ENCODE peak calls at places on chromosomes 4 and X, in nine cellular contexts. G is activated T-cell treated with anti-CD3 and anti-CD28 coated beads, Interleukin-2, amount 50 U/mL, for 24 hours; H is foreskin melanocyte; C is activated CD8-positive, alpha-beta memory T cell treated with anti-CD3 and anti-CD28 coated beads, Interleukin-2, amount 50 U/mL, for 48 hours; U is thyroid gland; N is AG20443; X is activated gamma-delta T cell; J is neural progenitor cell; T is iPS-NIHi11. W is an unnamed sample.

GRCh38 chr4:152485726-152486276 is 50.1 kb downstream of the FBXW7 start:
- DNase-seq in X (no peak), J (no peak), G (no peak), U (no peak), T (no peak), N (peak), H (peak), C (no peak), W (peak)

GRCh38 chrX:25028726-25029125 is 13.0 kb upstream of the ARX start:
- DNase-seq in X (no peak), U (no peak), J (no peak), C (no peak), T (no peak), N (no peak), H (peak), G (no peak), W (peak)

GRCh38 chrX:12999422-12999821 is 24.5 kb downstream of the TMSB4X start:
- DNase-seq in C (no peak), G (no peak), H (no peak), X (no peak), J (no peak), U (no peak), T (no peak), N (no peak), W (no peak)

GRCh38 chr4:37742149-37742548 is 56.0 kb upstream of the RELL1 start:
- DNase-seq in T (no peak), C (no peak), J (no peak), N (no peak), U (no peak), G (no peak), H (no peak), X (no peak), W (peak)

GRCh38 chrX:133402042-133402453 is 13.2 kb downstream of the GPC4 start:
- DNase-seq in H (no peak), J (no peak), T (no peak), U (no peak), N (peak), C (no peak), G (no peak), X (no peak), W (peak)

GRCh38 chr4:26854701-26855100 is 5.9 kb upstream of the STIM2 start:
- DNase-seq in N (no peak), C (no peak), T (no peak), G (no peak), U (no peak), J (peak), H (no peak), X (no peak), W (no peak)

GRCh38 chr4:184534511-184535391 is 60.4 kb upstream of the IRF2 start:
- DNase-seq in U (no peak), H (peak), G (no peak), X (no peak), N (peak), J (no peak), C (no peak), T (no peak), W (peak)

GRCh38 chr4:41880022-41880837 is 55.0 kb upstream of the TMEM33 start:
- DNase-seq in U (no peak), T (peak), C (no peak), N (no peak), X (no peak), J (peak), H (no peak), G (no peak), W (no peak)

GRCh38 chr4:94595880-94596483 is 144.2 kb downstream of the PDLIM5 start:
- DNase-seq in C (no peak), T (peak), J (peak), H (peak), G (no peak), U (no peak), X (no peak), N (peak), W (peak)

GRCh38 chr4:183257808-183258207 is 62.3 kb downstream of the CLDN22 start:
- DNase-seq in N (no peak), H (no peak), U (no peak), J (peak), X (no peak), C (no peak), T (no peak), G (no peak), W (no peak)

GRCh38 chr4:54082168-54082567 is 17.8 kb upstream of the CHIC2 start:
- DNase-seq in G (no peak), N (peak), T (no peak), U (no peak), X (no peak), H (peak), C (no peak), J (no peak), W (peak)

GRCh38 chr4:16222957-16223527 is 3.2 kb downstream of the TAPT1 start:
- DNase-seq in N (no peak), H (no peak), C (no peak), G (no peak), U (no peak), J (no peak), T (no peak), X (no peak), W (no peak)